ENCODE peak calls at places on chromosomes 1 and 21, in four cellular contexts. O is GM12891, E is GM12878, X is K562. F is an unnamed sample.

GRCh38 chr1:28887418-28887834 is 26.9 kb upstream of the EPB41 start:
- DNase-seq in O (peak), X (peak), E (no peak), F (no peak)

GRCh38 chr1:169207825-169208520 is 101.5 kb downstream of the ATP1B1 start:
- DNase-seq in E (no peak), X (no peak), O (no peak), F (no peak)

GRCh38 chr1:94009304-94009703 is 100.1 kb upstream of the GCLM start:
- DNase-seq in X (no peak), E (no peak), O (no peak), F (no peak)

GRCh38 chr21:30408782-30409494 is 13.1 kb downstream of the KRTAP13-1 start:
- DNase-seq in E (no peak), O (no peak), X (peak), F (peak)

GRCh38 chr1:187987236-187987776 is 1158.6 kb downstream of the PLA2G4A start:
- DNase-seq in E (peak), X (no peak), O (no peak), F (no peak)

GRCh38 chr1:90371106-90371813 is 345.8 kb downstream of the BARHL2 start:
- DNase-seq in E (no peak), X (no peak), O (no peak), F (no peak)

GRCh38 chr1:234753979-234754378 is 144.0 kb upstream of the IRF2BP2 start:
- DNase-seq in O (no peak), X (no peak), E (no peak), F (no peak)

GRCh38 chr1:93977546-93977945 is 68.3 kb upstream of the GCLM start:
- DNase-seq in E (no peak), X (no peak), O (no peak), F (no peak)

DNA sequence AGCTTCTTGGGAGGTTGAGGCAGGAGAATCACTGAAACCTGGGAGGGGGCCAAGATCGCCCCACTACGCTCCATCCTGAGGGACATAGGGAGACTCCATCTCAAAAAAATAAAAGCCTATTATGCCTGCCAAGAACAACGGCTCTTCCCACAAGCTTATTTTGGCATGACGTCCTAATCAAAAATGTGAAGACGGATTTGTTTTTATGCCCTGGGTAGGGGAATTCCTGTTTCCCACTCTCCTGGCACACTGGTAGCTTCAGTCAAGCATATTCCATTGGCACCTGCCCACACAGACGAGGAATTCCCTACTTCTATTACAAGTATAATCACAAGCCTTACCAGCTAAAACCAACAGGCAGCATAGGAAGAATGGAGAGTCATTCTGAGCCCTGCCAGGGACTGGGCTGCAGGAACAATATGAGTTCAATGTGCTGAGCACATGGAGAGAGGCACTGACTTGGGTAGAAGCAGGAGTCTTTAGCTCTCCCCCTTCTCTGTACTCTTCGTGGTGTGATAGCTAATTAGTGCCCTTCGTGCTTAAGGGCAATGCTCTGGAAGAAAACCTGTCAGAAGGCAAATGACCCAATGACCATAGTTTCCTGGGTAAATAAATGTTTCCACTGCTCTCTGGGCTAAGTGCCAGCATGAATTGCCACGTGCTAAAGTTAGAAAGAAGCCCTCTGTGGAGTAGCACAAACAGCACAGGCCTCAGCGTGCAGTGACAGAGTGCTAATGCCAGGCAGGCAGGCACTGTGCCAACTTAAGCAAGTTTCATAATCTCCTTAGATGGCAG is 16.8 kb downstream of the TNFSF4 start:
- DNase-seq in X (no peak), E (peak), O (no peak), F (peak)
- TF ChIP-seq SPI1 in X (no peak), E (no peak), O (no peak), F (no peak)

DNA sequence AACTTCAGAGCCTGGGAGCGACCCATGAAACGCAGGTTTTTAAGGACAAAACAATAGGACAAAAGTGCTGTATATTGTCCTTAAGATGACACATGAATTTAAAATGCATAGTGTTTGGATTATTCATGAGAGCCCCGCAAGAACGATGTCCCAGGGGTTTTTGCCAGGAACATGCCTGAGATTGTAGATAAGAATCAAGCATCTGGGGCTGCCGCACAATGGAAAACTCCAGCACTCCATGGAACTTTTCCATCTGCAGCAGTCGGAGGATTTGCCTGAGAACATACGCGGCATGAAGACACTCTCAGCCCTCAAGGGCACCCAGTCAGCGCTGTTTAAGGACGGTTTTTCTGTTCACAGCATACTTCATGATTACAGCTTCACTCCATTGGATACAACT is 5.3 kb upstream of the ERG start:
- DNase-seq in E (no peak), O (no peak), X (no peak), F (no peak)
- TF ChIP-seq SPI1 in E (no peak), O (no peak), X (no peak), F (no peak)

DNA sequence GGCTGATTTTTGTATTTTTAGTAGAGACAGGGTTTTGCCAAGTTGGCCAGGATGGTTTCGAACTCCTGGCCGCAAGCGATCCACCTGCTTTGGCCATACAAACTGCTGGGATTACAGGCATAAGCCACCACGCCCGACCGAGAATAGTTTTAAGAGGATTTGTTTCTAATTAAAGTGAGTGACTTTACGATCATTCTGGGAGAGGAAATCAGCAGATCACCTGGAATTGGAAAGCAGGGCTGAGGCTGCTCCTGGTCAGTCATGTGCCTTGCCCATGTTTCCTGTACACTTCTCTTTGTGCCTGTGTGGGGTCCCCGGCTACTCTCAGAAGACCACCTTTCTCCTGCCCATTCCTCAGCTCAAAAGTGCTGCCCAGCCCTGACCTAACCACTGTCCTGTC is 33.9 kb downstream of the ZBTB8B start:
- DNase-seq in O (no peak), E (no peak), X (no peak), F (no peak)
- TF ChIP-seq SPI1 in O (no peak), E (no peak), X (no peak), F (no peak)

DNA sequence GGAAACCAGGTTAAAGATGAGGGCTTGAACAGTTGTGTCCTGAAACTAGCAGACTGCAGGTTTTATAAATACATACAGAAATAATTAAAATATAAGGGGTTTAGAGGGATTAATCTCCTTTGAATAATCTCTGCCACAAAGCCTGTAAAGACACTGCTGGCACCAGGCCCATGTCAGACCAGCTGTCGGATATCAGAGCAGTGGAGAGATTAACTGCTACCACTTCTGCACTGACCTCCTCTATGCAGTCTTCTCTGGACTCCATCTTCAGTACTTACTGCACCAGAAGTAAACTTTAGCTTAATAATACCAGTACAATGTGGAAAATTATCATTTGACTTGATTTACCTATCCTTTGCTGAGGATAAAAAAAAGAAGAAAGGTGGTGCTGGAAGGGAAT is 128.6 kb downstream of the LHX4 start:
- DNase-seq in O (no peak), E (no peak), X (no peak), F (no peak)
- TF ChIP-seq SPI1 in O (no peak), E (no peak), X (no peak), F (no peak)

GRCh38 chr1:8083739-8084484 is 57.8 kb upstream of the ERRFI1 start:
- DNase-seq in E (no peak), X (no peak), O (no peak), F (no peak)
- TF ChIP-seq SPI1 in E (no peak), X (no peak), O (no peak), F (no peak)

GRCh38 chr1:153573351-153573750 is 7.7 kb upstream of the S100A2 start:
- DNase-seq in X (no peak), O (no peak), E (no peak), F (peak)
- TF ChIP-seq SPI1 in X (no peak), O (no peak), E (no peak), F (no peak)